ENCODE peak calls at places on chromosomes 6 and 20, in seven cellular contexts. G is RWPE1; X is CD4-positive, alpha-beta T cell; B is progenitor cell of endocrine pancreas; F is breast epithelium; Y is right lobe of liver; U is cardiac fibroblast. P is an unnamed sample.

GRCh38 chr6:128069180-128069579 is 168.3 kb upstream of the THEMIS start:
- DNase-seq in G (no peak), X (no peak), B (no peak), F (no peak), Y (no peak), U (peak), P (no peak)

GRCh38 chr6:87078983-87079616 is 15.8 kb downstream of the CGA start:
- DNase-seq in G (peak), X (peak), B (peak), F (peak), Y (peak), U (peak), P (peak)

GRCh38 chr6:150200428-150201105 is 57.7 kb downstream of the PPP1R14C start:
- DNase-seq in G (no peak), X (no peak), B (no peak), F (no peak), Y (no peak), U (no peak), P (no peak)

GRCh38 chr6:118968416-118968815 is 33.5 kb upstream of the MCM9 start:
- DNase-seq in G (no peak), X (no peak), B (no peak), F (no peak), Y (no peak), U (peak), P (no peak)

GRCh38 chr6:109139109-109139508 is 43.8 kb downstream of the CEP57L1 start:
- DNase-seq in G (peak), X (no peak), B (no peak), F (no peak), Y (no peak), U (peak), P (no peak)

GRCh38 chr20:52172392-52173047 is 19.1 kb downstream of the ZFP64 start:
- DNase-seq in G (peak), X (no peak), B (no peak), F (no peak), Y (no peak), U (no peak), P (no peak)

GRCh38 chr6:32637219-32637880 is at the start of gene HLA-DQA1:
- DNase-seq in G (no peak), X (no peak), B (no peak), F (no peak), Y (no peak), U (no peak), P (no peak)

GRCh38 chr6:155419161-155419560 is 36.5 kb downstream of the NOX3 start:
- DNase-seq in G (no peak), X (no peak), B (no peak), F (no peak), Y (no peak), U (peak), P (no peak)

GRCh38 chr20:53413188-53413631 is 180.4 kb downstream of the ZNF217 start:
- DNase-seq in G (peak), X (peak), B (peak), F (no peak), Y (peak), U (no peak), P (no peak)

GRCh38 chr6:36039113-36039512 is 11.5 kb downstream of the MAPK14 start:
- DNase-seq in G (peak), X (no peak), B (no peak), F (no peak), Y (no peak), U (no peak), P (no peak)

GRCh38 chr6:37600287-37600916 is 97.3 kb downstream of the MDGA1 start:
- DNase-seq in G (no peak), X (no peak), B (no peak), F (no peak), Y (no peak), U (no peak), P (no peak)

GRCh38 chr6:166173292-166173951 is 5.8 kb upstream of the TBXT start:
- DNase-seq in G (no peak), X (no peak), B (no peak), F (no peak), Y (no peak), U (peak), P (no peak)

GRCh38 chr6:2875840-2876207 is 27.3 kb downstream of the SERPINB9 start:
- DNase-seq in G (no peak), X (peak), B (no peak), F (no peak), Y (peak), U (peak), P (no peak)

GRCh38 chr6:8006208-8006607 is 58.0 kb downstream of the BLOC1S5 start:
- DNase-seq in G (peak), X (no peak), B (no peak), F (no peak), Y (no peak), U (peak), P (no peak)

GRCh38 chr6:142897659-142898058 is 47.3 kb downstream of the HIVEP2 start:
- DNase-seq in G (no peak), X (no peak), B (no peak), F (no peak), Y (no peak), U (no peak), P (no peak)

GRCh38 chr6:106820412-106820852 is 154.1 kb downstream of the CD24 start:
- DNase-seq in G (no peak), X (no peak), B (no peak), F (no peak), Y (no peak), U (no peak), P (no peak)

GRCh38 chr6:149284904-149285303 is 32.6 kb upstream of the TAB2 start:
- DNase-seq in G (no peak), X (no peak), B (no peak), F (no peak), Y (no peak), U (no peak), P (no peak)

GRCh38 chr6:152135755-152136448 is 328.4 kb downstream of the ESR1 start:
- DNase-seq in G (no peak), X (no peak), B (no peak), F (no peak), Y (no peak), U (no peak), P (no peak)

GRCh38 chr6:89459501-89459900 is 26.5 kb downstream of the ANKRD6 start:
- DNase-seq in G (no peak), X (no peak), B (no peak), F (no peak), Y (no peak), U (no peak), P (no peak)

GRCh38 chr6:105087571-105088211 is 92.1 kb downstream of the POPDC3 start:
- DNase-seq in G (peak), X (no peak), B (no peak), F (no peak), Y (no peak), U (peak), P (no peak)

GRCh38 chr6:157644043-157644810 is 178.8 kb upstream of the SNX9 start:
- DNase-seq in G (peak), X (peak), B (no peak), F (no peak), Y (no peak), U (peak), P (peak)

GRCh38 chr20:20785226-20785625 is 72.8 kb upstream of the RALGAPA2 start:
- DNase-seq in G (no peak), X (no peak), B (no peak), F (no peak), Y (no peak), U (no peak), P (no peak)

GRCh38 chr20:6081236-6081635 is 27.4 kb upstream of the LRRN4 start:
- DNase-seq in G (no peak), X (no peak), B (no peak), F (no peak), Y (peak), U (peak), P (no peak)

GRCh38 chr6:3997144-3997770 is 81.7 kb downstream of the FAM217A start:
- DNase-seq in G (no peak), X (no peak), B (no peak), F (no peak), Y (no peak), U (peak), P (no peak)

GRCh38 chr6:135667694-135668455 is 170.3 kb upstream of the AHI1 start:
- DNase-seq in G (peak), X (no peak), B (no peak), F (no peak), Y (no peak), U (peak), P (no peak)

GRCh38 chr20:57335392-57335791 is 5.8 kb downstream of the SPO11 start:
- DNase-seq in G (peak), X (no peak), B (no peak), F (no peak), Y (no peak), U (no peak), P (no peak)

GRCh38 chr6:108030223-108030622 is 44.3 kb downstream of the OSTM1 start:
- DNase-seq in G (no peak), X (no peak), B (no peak), F (no peak), Y (no peak), U (no peak), P (no peak)

GRCh38 chr6:108027054-108027453 is 47.5 kb downstream of the OSTM1 start:
- DNase-seq in G (no peak), X (no peak), B (no peak), F (no peak), Y (no peak), U (no peak), P (no peak)

GRCh38 chr6:108029226-108029921 is 45.2 kb downstream of the OSTM1 start:
- DNase-seq in G (no peak), X (no peak), B (no peak), F (no peak), Y (no peak), U (no peak), P (no peak)

GRCh38 chr6:108024427-108025073 is 50.0 kb downstream of the OSTM1 start:
- DNase-seq in G (no peak), X (no peak), B (no peak), F (no peak), Y (no peak), U (no peak), P (no peak)

GRCh38 chr6:108027594-108027993 is 46.9 kb downstream of the OSTM1 start:
- DNase-seq in G (peak), X (no peak), B (no peak), F (no peak), Y (no peak), U (peak), P (no peak)
- TF ChIP-seq CTCF in G (no peak), X (no peak), B (no peak), F (no peak), Y (no peak), U (no peak), P (no peak)

GRCh38 chr6:30127238-30128093 is 8.5 kb upstream of the TRIM40 start:
- DNase-seq in G (no peak), X (no peak), B (no peak), F (no peak), Y (no peak), U (no peak), P (no peak)

GRCh38 chr6:30129818-30130679 is 5.9 kb upstream of the TRIM40 start:
- DNase-seq in G (no peak), X (no peak), B (no peak), F (no peak), Y (no peak), U (no peak), P (no peak)

GRCh38 chr6:30131947-30132497 is 3.9 kb upstream of the TRIM40 start:
- DNase-seq in G (no peak), X (no peak), B (no peak), F (no peak), Y (no peak), U (no peak), P (no peak)

GRCh38 chr6:30129270-30129669 is 6.7 kb upstream of the TRIM40 start:
- DNase-seq in G (no peak), X (no peak), B (no peak), F (no peak), Y (no peak), U (no peak), P (no peak)

DNA sequence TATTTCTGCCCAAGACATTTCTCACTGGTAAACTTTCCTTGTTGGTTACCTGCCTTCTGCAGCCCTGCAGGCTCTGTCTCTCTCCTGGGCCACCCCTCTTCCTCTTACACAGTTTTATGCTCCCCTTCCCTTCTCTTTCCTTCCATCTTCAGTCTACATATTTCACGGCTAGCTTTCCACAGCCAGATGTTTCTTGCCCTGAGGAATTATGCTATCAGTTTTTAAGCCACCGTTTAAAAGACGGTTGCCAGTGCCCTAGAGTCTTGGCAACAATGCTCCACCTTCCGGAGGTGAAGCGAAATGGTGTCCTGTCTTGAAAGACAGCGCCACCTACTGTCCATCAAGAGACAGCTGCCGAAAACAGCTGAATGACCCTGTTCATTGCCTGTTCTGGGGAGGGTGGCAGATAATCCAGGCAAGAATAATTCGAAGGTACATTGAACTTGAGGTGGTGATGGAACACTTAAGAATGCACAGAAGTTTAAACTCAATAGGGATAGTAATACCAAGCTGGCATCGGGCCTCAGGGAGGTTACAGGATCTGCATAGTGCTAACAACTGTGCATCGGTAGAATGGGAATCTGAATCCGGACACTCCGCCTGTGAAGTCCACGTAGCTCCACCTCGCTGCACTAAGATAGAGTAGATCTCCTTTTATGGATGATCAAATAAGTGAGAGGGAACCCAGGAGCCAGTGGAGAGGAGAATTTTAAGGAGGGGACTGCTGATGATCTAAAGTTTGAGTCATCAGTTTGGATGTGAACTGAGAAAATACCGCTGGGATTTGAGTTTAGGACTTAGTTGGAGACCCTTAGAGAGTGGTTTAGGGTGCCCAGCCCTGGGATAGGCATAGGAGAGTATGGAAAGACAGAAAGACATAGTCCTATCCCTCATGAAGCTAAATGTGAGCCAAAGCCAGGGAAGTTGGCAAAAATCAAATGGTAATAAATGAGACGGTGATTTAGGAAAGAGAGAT is 4.8 kb upstream of the TRIM40 start:
- DNase-seq in G (peak), X (peak), B (peak), F (peak), Y (peak), U (peak), P (peak)
- TF ChIP-seq CTCF in G (peak), X (peak), B (peak), F (peak), Y (peak), U (peak), P (peak)

GRCh38 chr20:17889226-17889625 is 79.4 kb downstream of the SNX5 start:
- DNase-seq in G (no peak), X (no peak), B (no peak), F (no peak), Y (no peak), U (peak), P (no peak)
- TF ChIP-seq CTCF in G (no peak), X (no peak), B (no peak), F (no peak), Y (peak), U (peak), P (no peak)

DNA sequence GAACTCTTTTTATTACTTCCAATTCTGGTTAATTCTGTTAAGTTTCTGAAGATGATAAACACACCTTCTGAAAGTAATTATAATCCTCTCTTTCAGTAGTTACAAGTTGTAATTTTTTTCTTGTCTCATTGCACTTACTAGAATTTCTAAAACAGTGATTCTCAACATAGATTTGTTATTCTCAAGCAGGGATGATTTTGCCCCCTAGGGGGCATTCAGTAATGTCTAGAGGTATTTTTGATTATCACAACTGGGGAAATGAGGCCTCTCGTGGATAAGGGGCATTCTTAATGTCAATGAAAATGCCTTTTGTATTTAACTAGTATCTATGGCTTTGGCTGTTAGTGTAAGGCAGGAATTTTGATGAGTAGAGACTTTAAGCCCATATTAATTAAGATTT is 39.4 kb upstream of the MAFB start:
- DNase-seq in G (no peak), X (no peak), B (no peak), F (no peak), Y (no peak), U (peak), P (no peak)
- TF ChIP-seq CTCF in G (peak), X (no peak), B (peak), F (no peak), Y (no peak), U (no peak), P (no peak)

GRCh38 chr6:122726649-122727048 is 52.9 kb upstream of the FABP7 start:
- DNase-seq in G (no peak), X (no peak), B (no peak), F (no peak), Y (no peak), U (peak), P (no peak)
- TF ChIP-seq CTCF in G (no peak), X (peak), B (peak), F (peak), Y (peak), U (peak), P (no peak)

DNA sequence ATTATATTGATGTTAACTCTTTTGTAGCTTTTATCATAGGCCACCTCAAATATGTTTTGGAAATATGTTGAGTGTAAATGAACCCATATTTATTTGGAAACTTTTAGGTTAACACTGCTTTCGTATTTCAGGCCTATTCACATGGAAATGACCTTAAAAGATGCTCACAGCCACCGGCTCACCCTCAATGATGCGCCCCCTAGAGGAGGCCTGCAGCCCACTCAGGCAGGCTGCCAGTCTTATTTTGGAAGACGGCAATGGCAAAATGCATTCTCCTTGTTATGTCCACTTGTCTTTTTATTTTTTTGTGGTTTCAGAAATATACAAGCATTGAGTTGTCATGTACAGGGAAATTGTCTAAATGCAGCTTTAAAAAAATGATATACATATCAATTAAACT is 869.7 kb downstream of the PHF3 start:
- DNase-seq in G (no peak), X (no peak), B (no peak), F (no peak), Y (no peak), U (peak), P (no peak)
- TF ChIP-seq CTCF in G (peak), X (no peak), B (peak), F (no peak), Y (peak), U (peak), P (no peak)

DNA sequence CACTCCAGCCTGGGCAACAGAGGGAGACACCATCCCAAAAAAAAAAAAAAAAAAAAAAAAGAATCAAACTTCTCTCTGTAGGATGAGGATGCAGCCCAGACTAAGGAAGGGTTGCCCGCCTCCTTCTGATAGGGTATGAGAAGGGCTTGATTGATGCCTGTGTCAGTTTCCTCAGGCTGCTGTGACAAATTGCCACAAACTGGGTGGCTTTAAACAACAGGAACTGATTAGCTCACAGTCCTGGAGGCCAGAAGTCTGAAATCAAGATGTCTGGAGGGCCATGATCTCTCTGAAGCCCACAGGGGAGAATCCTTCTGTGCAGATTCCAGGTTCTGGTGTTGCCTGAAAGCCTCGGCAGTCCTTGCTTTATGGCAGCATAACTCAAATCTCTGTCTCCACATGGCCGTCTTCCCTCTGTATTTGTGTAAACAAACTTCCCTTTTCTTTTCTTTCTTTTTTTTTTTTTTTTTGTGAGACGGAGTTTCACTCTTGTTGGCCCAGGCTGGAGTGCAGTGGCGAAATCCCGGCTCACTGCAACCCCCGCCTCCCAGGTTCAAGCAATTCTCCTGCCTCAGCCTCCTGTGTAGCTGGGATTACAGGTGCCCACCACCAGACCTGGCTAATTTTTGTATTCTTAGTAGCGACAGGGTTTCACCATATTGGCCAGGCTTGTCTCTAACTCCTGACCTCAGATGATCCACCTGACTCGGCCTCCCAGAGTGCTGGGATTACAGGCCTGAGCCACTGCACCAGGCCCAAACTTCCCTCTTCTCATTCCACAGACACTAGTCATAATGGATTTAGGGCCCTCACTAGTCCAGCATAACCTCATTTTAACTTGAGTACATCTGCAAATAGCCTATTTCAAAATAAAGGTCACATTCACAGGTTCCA is 11.2 kb upstream of the CDK19 start:
- DNase-seq in G (no peak), X (no peak), B (no peak), F (no peak), Y (peak), U (no peak), P (peak)
- TF ChIP-seq CTCF in G (no peak), X (no peak), B (no peak), F (no peak), Y (no peak), U (no peak), P (no peak)